ENCODE peak calls at places on chromosomes 12 and 14, in ten cellular contexts. N is dorsolateral prefrontal cortex, I is brain microvascular endothelial cell, T is H9, D is GM23248, H is PC-9, A is ovary, F is mammary epithelial cell, V is fibroblast of lung, S is neural progenitor cell. X is an unnamed sample. For H3K27me3, the result is how much of the 10 kb centered on the place peaks cover.

GRCh38 chr14:67722293-67722692 is 20.6 kb downstream of the RDH12 start:
- DNase-seq in N (peak), V (peak), A (peak), S (peak), F (peak), D (peak), H (no peak), I (no peak), T (peak), X (no peak)

GRCh38 chr14:55125403-55125802 is 3.6 kb upstream of the LGALS3 start:
- DNase-seq in F (no peak), V (no peak), A (no peak), T (no peak), N (no peak), H (peak), D (no peak), I (no peak), S (no peak), X (no peak)

GRCh38 chr14:102288139-102288538 is 16.8 kb downstream of the MOK start:
- DNase-seq in D (no peak), A (no peak), H (no peak), V (no peak), S (no peak), N (no peak), F (no peak), I (no peak), T (no peak), X (no peak)

GRCh38 chr12:50222275-50222783 is 55.2 kb upstream of the CERS5 start:
- DNase-seq in I (peak), T (peak), A (peak), F (peak), V (peak), N (peak), H (no peak), S (peak), D (peak), X (peak)

GRCh38 chr12:19712041-19712440 is 272.7 kb downstream of the AEBP2 start:
- DNase-seq in T (no peak), V (peak), D (peak), I (peak), N (no peak), F (peak), S (no peak), H (no peak), A (no peak), X (no peak)

GRCh38 chr14:100673085-100673806 is 53.4 kb upstream of the DLK1 start:
- DNase-seq in F (no peak), S (peak), V (no peak), T (peak), D (no peak), I (no peak), A (no peak), H (no peak), N (no peak), X (no peak)

GRCh38 chr12:110937104-110937641 is 16.8 kb upstream of the MYL2 start:
- DNase-seq in V (peak), H (peak), F (peak), I (peak), D (peak), S (peak), N (no peak), A (peak), T (peak), X (peak)

GRCh38 chr14:102900631-102901571 is 21.6 kb upstream of the AMN start:
- DNase-seq in I (no peak), F (no peak), A (no peak), S (no peak), H (no peak), V (no peak), N (no peak), D (no peak), T (no peak), X (peak)

GRCh38 chr12:18068355-18068754 is 21.6 kb downstream of the RERGL start:
- DNase-seq in A (no peak), N (no peak), D (no peak), T (no peak), I (no peak), V (no peak), F (peak), S (no peak), H (no peak), X (no peak)

DNA sequence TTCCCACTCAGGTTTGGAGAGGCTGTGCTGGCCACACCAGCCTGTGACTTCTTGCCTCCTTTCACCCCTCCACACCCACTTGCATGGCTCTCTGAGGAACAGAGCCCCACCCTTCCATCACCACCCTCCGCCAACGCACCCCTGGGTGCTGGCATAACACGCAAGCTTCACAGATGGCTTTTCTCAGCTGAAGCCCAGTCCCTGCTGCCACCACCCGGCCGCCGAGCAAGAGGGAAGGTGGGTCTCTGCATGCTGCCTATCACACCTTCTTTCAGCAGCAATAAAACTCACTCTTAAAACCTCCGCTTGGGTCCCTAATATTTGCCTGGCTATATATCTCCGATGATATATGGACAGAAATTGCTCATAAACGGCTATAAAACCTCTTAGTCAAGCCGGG is 41.6 kb downstream of the SMUG1 start:
- DNase-seq in S (no peak), V (no peak), H (no peak), N (no peak), F (no peak), A (no peak), D (peak), I (no peak), T (no peak), X (no peak)
- H3K27me3 ChIP-seq in S (half or more), V (under half), H (under half), N (under half), F (under half), A (under half), D (under half), I (under half), T (under half), X (under half)

DNA sequence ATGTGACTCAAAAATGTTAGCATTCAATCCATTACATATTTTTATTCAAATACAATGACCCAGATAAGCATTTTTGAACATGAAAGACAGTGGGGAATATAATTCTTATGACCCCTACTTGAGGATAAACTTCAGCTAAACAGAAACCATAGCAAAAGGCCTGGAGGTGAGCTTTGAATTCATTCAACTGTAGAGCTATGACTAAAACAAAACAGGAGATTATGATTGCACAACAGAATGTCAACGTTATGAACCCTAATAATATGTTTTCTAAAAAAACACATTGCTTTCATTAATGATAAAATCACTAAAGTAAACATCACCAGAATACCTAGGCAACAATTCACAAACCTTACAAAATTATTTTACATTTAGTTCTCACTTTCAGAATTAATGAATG is 27.8 kb downstream of the EFCAB11 start:
- DNase-seq in D (peak), F (peak), H (no peak), A (no peak), T (no peak), S (no peak), V (peak), N (no peak), I (peak), X (no peak)
- H3K27me3 ChIP-seq in D (under half), F (under half), H (under half), A (under half), T (under half), S (under half), V (under half), N (under half), I (under half), X (under half)

DNA sequence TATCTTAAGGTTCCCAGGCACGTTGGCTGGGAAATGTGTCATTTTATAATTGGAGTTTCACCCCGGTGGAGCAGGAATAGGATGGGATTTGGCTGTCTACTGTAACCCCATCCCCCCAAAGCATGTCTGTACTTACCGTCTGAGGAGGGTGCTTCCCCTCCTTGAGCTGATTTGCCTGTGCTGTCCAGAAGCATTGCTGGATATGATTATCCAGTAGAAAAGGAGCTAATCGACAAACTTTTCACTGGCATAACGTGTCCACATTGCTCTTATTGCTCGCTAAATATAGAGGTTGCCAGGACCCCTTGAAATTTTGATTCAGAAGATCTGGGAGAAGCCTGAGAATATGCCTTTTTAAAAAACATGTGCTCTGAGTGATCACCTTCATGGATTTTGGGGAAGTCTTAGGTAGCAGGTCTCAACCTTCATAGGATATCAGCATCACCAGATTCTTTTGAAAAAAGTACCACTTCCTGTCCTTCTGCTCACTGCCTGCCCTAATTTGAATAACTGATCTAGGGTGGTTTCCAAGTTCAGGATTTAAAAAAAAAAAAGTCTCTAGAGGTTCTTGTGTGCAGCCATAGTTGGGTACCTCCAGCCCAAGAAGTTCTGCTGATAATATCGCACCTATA is 80.4 kb upstream of the KCNA1 start:
- DNase-seq in N (no peak), I (no peak), T (no peak), H (no peak), A (no peak), S (no peak), F (no peak), D (no peak), V (no peak), X (peak)
- H3K27me3 ChIP-seq in N (under half), I (under half), T (under half), H (half or more), A (under half), S (under half), F (under half), D (under half), V (under half), X (under half)

GRCh38 chr14:36583242-36584166 is 1.1 kb upstream of the NKX2-8 start:
- DNase-seq in H (no peak), V (no peak), F (no peak), N (no peak), A (no peak), D (peak), S (peak), I (no peak), T (peak), X (no peak)
- H3K27me3 ChIP-seq in H (under half), V (under half), F (under half), N (half or more), A (under half), D (half or more), S (half or more), I (half or more), T (half or more), X (under half)

X was measured in GM06990.